ENCODE peak calls at places on chromosomes 1 and 21, in seven cellular contexts. R is activated CD8-positive, alpha-beta memory T cell treated with anti-CD3 and anti-CD28 coated beads for 24 hours; C is NCI-H1105 treated with DMSO at 0.1 percent for 48 hours; J is activated T-helper 1 cell treated with anti-CD3 and anti-CD28 coated beads, Interleukin-2, amount 50 U/mL, for 16 hours; B is prostate gland; D is amniotic stem cell; A is stomach. S is an unnamed sample.

GRCh38 chr1:179953974-179954493 is 576 bp upstream of the CEP350 start:
- DNase-seq in B (no peak), D (peak), C (peak), J (no peak), A (no peak), R (no peak), S (no peak)

GRCh38 chr1:233424727-233425222 is 97.3 kb downstream of the MAP3K21 start:
- DNase-seq in B (no peak), A (no peak), C (no peak), J (no peak), D (no peak), R (no peak), S (no peak)

GRCh38 chr1:12046749-12047119 is 16.4 kb upstream of the TNFRSF8 start:
- DNase-seq in C (no peak), A (no peak), R (no peak), D (no peak), B (no peak), J (no peak), S (no peak)

GRCh38 chr1:65059930-65060538 is 88.0 kb upstream of the AK4 start:
- DNase-seq in A (no peak), B (no peak), C (no peak), J (no peak), D (no peak), R (no peak), S (no peak)

GRCh38 chr21:21247441-21247840 is 249.2 kb downstream of the NCAM2 start:
- DNase-seq in A (no peak), J (no peak), B (no peak), C (no peak), R (no peak), D (no peak), S (no peak)

GRCh38 chr1:154575147-154575927 is 7.8 kb downstream of the CHRNB2 start:
- DNase-seq in R (no peak), D (no peak), J (no peak), A (no peak), B (no peak), C (no peak), S (no peak)

GRCh38 chr1:93362237-93362636 is 16.5 kb downstream of the DR1 start:
- DNase-seq in J (no peak), A (no peak), D (no peak), R (no peak), C (no peak), B (no peak), S (no peak)

GRCh38 chr1:178134061-178134460 is 40.2 kb downstream of the RASAL2 start:
- DNase-seq in R (no peak), A (no peak), J (no peak), D (no peak), C (no peak), B (no peak), S (no peak)

GRCh38 chr1:5983361-5984103 is 8.7 kb downstream of the NPHP4 start:
- DNase-seq in D (no peak), B (no peak), C (no peak), J (no peak), A (no peak), R (no peak), S (no peak)

GRCh38 chr1:203682401-203683383 is 56.1 kb downstream of the ATP2B4 start:
- DNase-seq in D (no peak), B (no peak), C (no peak), J (peak), R (no peak), A (no peak), S (peak)

GRCh38 chr1:114353233-114353632 is 157.8 kb downstream of the TRIM33 start:
- DNase-seq in B (peak), C (peak), D (no peak), A (peak), R (no peak), J (no peak), S (no peak)

GRCh38 chr1:233657466-233657865 is 43.6 kb downstream of the KCNK1 start:
- DNase-seq in D (no peak), B (no peak), C (no peak), R (no peak), A (no peak), J (no peak), S (no peak)

GRCh38 chr1:202160377-202160940 is at the start of gene PTPN7:
- DNase-seq in C (no peak), A (peak), R (peak), D (no peak), J (peak), B (no peak), S (peak)

GRCh38 chr1:1204425-1204920 is 1.9 kb downstream of the TNFRSF18 start:
- DNase-seq in C (no peak), J (no peak), B (no peak), R (no peak), A (no peak), D (no peak), S (no peak)

GRCh38 chr1:204924013-204924759 is 53.5 kb downstream of the NFASC start:
- DNase-seq in J (no peak), A (no peak), C (no peak), B (no peak), R (no peak), D (no peak), S (no peak)

GRCh38 chr1:181064030-181064594 is 24.4 kb upstream of the IER5 start:
- DNase-seq in J (no peak), C (no peak), B (no peak), A (no peak), R (no peak), D (no peak), S (no peak)

GRCh38 chr1:161914595-161914994 is 109.1 kb downstream of the OLFML2B start:
- DNase-seq in B (no peak), D (no peak), A (no peak), J (no peak), C (no peak), R (no peak), S (no peak)

GRCh38 chr1:1941211-1941841 is 22.2 kb upstream of the TMEM52 start:
- DNase-seq in D (no peak), C (no peak), R (no peak), A (no peak), J (no peak), B (no peak), S (no peak)

GRCh38 chr1:3464649-3465025 is 10.2 kb downstream of the ARHGEF16 start:
- DNase-seq in D (no peak), A (no peak), C (no peak), R (no peak), B (no peak), J (no peak), S (no peak)

GRCh38 chr1:3029991-3030662 is 8.9 kb downstream of the ACTRT2 start:
- DNase-seq in A (no peak), R (no peak), B (no peak), J (no peak), C (no peak), D (no peak), S (no peak)

GRCh38 chr1:35557118-35557610 is at the start of gene KIAA0319L:
- DNase-seq in D (peak), B (peak), C (peak), J (no peak), R (no peak), A (peak), S (no peak)

GRCh38 chr21:30329203-30329868 is 8.2 kb downstream of the KRTAP27-1 start:
- DNase-seq in J (no peak), C (no peak), D (no peak), A (no peak), R (no peak), B (no peak), S (no peak)

GRCh38 chr1:192604979-192605620 is 29.5 kb downstream of the RGS1 start:
- DNase-seq in D (no peak), C (no peak), A (no peak), R (no peak), B (no peak), J (no peak), S (no peak)

GRCh38 chr21:44941567-44941966 is 1.7 kb downstream of the SLX9 start:
- DNase-seq in J (no peak), B (no peak), R (no peak), D (no peak), A (no peak), C (no peak), S (no peak)

GRCh38 chr1:225519166-225519863 is 91.5 kb upstream of the LBR start:
- DNase-seq in A (no peak), D (no peak), R (no peak), C (no peak), B (no peak), J (no peak), S (no peak)

GRCh38 chr1:200535605-200536004 is 84.9 kb downstream of the KIF14 start:
- DNase-seq in D (no peak), R (no peak), J (no peak), C (no peak), B (no peak), A (peak), S (peak)

GRCh38 chr21:34690041-34690792 is 21.4 kb downstream of the CLIC6 start:
- DNase-seq in C (peak), A (peak), B (no peak), D (no peak), J (no peak), R (no peak), S (no peak)

GRCh38 chr1:196317535-196318522 is 290.4 kb downstream of the KCNT2 start:
- DNase-seq in A (no peak), J (no peak), C (peak), B (no peak), R (no peak), D (no peak), S (no peak)

S was measured in naive thymus-derived CD4-positive, alpha-beta T cell.